ENCODE peak calls at places on chromosomes 11 and 22, in five cellular contexts. K is K562, W is HepG2, B is H1, Z is GM12878. O is an unnamed sample.
A peak's percentile ranks its signal among the peaks of the same experiment; 100 is the strongest.

GRCh38 chr22:30702856-30703255 is 8.2 kb downstream of the OSBP2 start:
- DNase-seq in K (no peak), W (no peak), B (no peak), Z (no peak), O (no peak)

GRCh38 chr11:88280673-88281316 is 56.7 kb downstream of the CTSC start:
- DNase-seq in K (no peak), W (no peak), B (no peak), Z (no peak), O (no peak)

GRCh38 chr11:92380882-92381281 is 156.3 kb downstream of the FAT3 start:
- DNase-seq in K (no peak), W (no peak), B (no peak), Z (no peak), O (no peak)

GRCh38 chr11:82056450-82056849 is 677.2 kb downstream of the FAM181B start:
- DNase-seq in K (no peak), W (no peak), B (no peak), Z (no peak), O (no peak)

GRCh38 chr11:26073646-26074045 is 258.3 kb upstream of the ANO3 start:
- DNase-seq in K (no peak), W (no peak), B (no peak), Z (no peak), O (no peak)

GRCh38 chr11:34345012-34345804 is 12.6 kb downstream of the ABTB2 start:
- DNase-seq in K (no peak), W (peak; percentile 95), B (no peak), Z (no peak), O (peak; percentile 52)

GRCh38 chr22:34105461-34106062 is 185.3 kb upstream of the LARGE1 start:
- DNase-seq in K (no peak), W (peak; percentile 31), B (peak; percentile 51), Z (no peak), O (no peak)

GRCh38 chr11:125496465-125496817 is 376 bp upstream of the FEZ1 start:
- DNase-seq in K (no peak), W (no peak), B (no peak), Z (no peak), O (no peak)

GRCh38 chr11:38687008-38687407 is 2089.0 kb upstream of the RAG2 start:
- DNase-seq in K (no peak), W (no peak), B (no peak), Z (no peak), O (no peak)

GRCh38 chr11:122517403-122518379 is 137.8 kb upstream of the UBASH3B start:
- DNase-seq in K (no peak), W (no peak), B (no peak), Z (no peak), O (no peak)

GRCh38 chr11:12235549-12235944 is 125.2 kb downstream of the MICAL2 start:
- DNase-seq in K (peak; percentile 56), W (peak; percentile 69), B (no peak), Z (no peak), O (no peak)

GRCh38 chr11:46907606-46908005 is 10.7 kb downstream of the LRP4 start:
- DNase-seq in K (no peak), W (no peak), B (no peak), Z (no peak), O (no peak)

GRCh38 chr11:46903846-46904245 is 14.5 kb downstream of the LRP4 start:
- DNase-seq in K (no peak), W (no peak), B (no peak), Z (no peak), O (no peak)

GRCh38 chr11:46902694-46903093 is 15.7 kb downstream of the LRP4 start:
- DNase-seq in K (no peak), W (no peak), B (no peak), Z (no peak), O (no peak)

GRCh38 chr11:46905806-46906205 is 12.5 kb downstream of the LRP4 start:
- DNase-seq in K (no peak), W (no peak), B (no peak), Z (no peak), O (no peak)

GRCh38 chr11:46906596-46906995 is 11.8 kb downstream of the LRP4 start:
- DNase-seq in K (peak; percentile 38), W (no peak), B (peak; percentile 41), Z (no peak), O (no peak)
- TF ChIP-seq SRF in K (no peak), W (no peak), B (no peak), Z (no peak), O (no peak)

GRCh38 chr11:64802370-64803162 is 448 bp downstream of the MAP4K2 start:
- DNase-seq in K (no peak), W (no peak), B (no peak), Z (no peak), O (no peak)

GRCh38 chr11:64799925-64800632 is 2.9 kb downstream of the MAP4K2 start:
- DNase-seq in K (peak; percentile 31), W (peak; percentile 60), B (no peak), Z (no peak), O (no peak)

GRCh38 chr11:64800633-64801464 is 2.2 kb downstream of the MAP4K2 start:
- DNase-seq in K (no peak), W (no peak), B (no peak), Z (no peak), O (no peak)

GRCh38 chr11:64803163-64803845 is at the start of gene MAP4K2:
- DNase-seq in K (peak; percentile 97), W (peak; percentile 70), B (no peak), Z (peak; percentile 3), O (peak; percentile 64)

GRCh38 chr11:64801591-64802369 is 1.2 kb downstream of the MAP4K2 start:
- DNase-seq in K (no peak), W (no peak), B (no peak), Z (no peak), O (no peak)
- TF ChIP-seq CTCF in K (no peak), W (no peak), B (no peak), Z (no peak), O (no peak)

DNA sequence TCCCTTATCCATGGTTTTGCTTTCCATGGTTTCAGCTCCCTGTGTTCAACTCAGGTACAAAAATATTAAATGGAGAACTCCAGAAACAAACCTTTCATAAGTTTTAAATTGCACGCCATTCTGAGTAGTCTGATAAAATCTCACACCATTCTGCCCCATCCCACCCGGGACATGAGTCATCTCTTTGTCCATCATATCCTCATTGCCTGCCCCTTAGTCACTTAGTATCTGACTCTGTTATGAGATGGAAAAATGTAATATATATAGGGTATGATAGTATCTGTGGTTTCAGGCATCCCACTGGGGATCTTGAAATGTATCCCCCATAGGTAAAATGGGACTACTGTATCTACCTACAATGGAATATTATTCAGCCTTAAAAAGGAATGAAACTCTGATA is 35.5 kb upstream of the FGF3 start:
- DNase-seq in K (no peak), W (no peak), B (no peak), Z (no peak), O (peak; percentile 31)
- TF ChIP-seq YY1 in K (no peak), W (no peak), B (no peak), Z (no peak), O (no peak)

GRCh38 chr22:35375031-35375430 is 5.9 kb upstream of the HMOX1 start:
- DNase-seq in K (no peak), W (no peak), B (no peak), Z (no peak), O (no peak)
- TF ChIP-seq SRF in K (no peak), W (no peak), B (no peak), Z (no peak), O (no peak)

DNA sequence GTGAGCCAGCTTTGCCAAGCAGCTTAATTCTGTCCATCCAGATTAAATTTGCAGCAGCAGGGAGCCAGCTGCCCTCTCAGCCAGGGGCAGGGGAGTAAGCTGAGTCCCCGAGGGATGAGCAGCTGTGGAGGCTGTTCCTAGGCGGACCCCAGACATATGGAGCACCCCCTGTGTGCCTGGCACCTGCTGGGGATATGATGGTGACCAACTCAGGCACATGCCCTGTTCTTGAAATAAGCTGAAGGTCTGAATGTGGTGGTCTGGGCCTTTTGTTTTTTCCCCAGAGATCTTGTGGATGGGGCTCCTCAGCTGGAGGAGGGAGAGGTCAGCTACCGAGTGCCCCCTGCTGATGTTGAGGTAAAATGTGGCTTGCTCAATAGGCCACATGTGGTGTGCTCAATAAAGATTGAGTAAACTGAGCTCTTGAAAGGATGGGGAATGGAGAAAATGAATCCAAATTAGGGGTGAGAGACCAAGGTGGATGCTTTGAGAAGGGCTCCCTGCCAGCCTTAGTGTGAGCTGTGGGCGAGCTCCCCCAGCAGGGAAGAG is 103.3 kb upstream of the NNMT start:
- DNase-seq in K (no peak), W (no peak), B (no peak), Z (no peak), O (no peak)
- TF ChIP-seq CTCF in K (peak; percentile 28), W (peak; percentile 44), B (no peak), Z (no peak), O (no peak)

DNA sequence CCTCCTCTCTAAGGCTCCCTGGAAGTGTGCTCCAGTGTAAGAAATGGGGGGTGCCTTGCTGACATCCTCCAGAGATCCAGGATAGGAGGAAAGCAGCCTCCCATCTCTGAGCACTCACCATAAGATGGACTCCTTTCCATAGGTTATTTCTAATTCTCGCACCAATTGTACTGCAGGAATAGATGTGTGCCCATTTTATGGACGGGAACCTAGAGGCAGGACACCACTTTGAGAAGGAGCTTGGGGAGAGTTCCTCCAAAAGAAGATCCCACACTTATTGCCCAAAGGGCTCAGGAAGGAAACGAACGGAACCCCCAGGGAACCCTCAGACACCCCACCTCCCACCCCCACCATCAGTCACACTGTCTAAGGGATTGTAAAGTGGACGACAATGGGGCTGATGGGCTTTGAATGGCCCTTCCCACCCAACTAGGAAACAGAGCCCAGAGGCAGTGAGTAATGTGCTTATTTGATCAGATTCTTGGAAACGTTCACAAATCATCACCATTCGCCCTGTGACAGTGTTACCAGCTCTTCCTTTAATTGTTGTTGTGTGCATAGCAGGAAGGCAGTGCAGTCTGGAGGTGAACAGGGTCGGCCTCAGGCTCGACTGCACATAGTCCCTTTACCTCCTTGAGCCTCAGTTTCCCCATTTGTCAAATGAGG is 8.3 kb upstream of the MN1 start:
- DNase-seq in K (no peak), W (no peak), B (no peak), Z (no peak), O (no peak)
- TF ChIP-seq YY1 in K (no peak), W (no peak), B (no peak), Z (no peak), O (no peak)

O was measured in HCT116.